ENCODE peak calls at places on chromosomes 4 and X, in four cellular contexts. G, W, T and O are unnamed samples.

GRCh38 chr4:1305781-1306455 is 16.2 kb downstream of the MAEA start:
- DNase-seq in G (no peak), T (no peak), W (peak), O (no peak)

GRCh38 chrX:154317391-154318000 is 21.9 kb downstream of the TKTL1 start:
- DNase-seq in W (no peak), T (no peak), G (peak), O (no peak)

GRCh38 chrX:100674705-100675104 is 30.7 kb downstream of the SRPX2 start:
- DNase-seq in T (no peak), W (no peak), G (no peak), O (no peak)

GRCh38 chrX:136021160-136021559 is 35.9 kb downstream of the SLC9A6 start:
- DNase-seq in T (no peak), W (no peak), G (no peak), O (no peak)

GRCh38 chr4:113476800-113477199 is 284.7 kb downstream of the CAMK2D start:
- DNase-seq in G (no peak), W (no peak), T (no peak), O (peak)

GRCh38 chrX:96696462-96696861 is 11.8 kb downstream of the DIAPH2 start:
- DNase-seq in W (no peak), G (no peak), T (no peak), O (no peak)

GRCh38 chr4:84126061-84126787 is 372.9 kb downstream of the NKX6-1 start:
- DNase-seq in G (no peak), T (no peak), W (no peak), O (no peak)

GRCh38 chr4:105241456-105241855 is 94.8 kb downstream of the TET2 start:
- DNase-seq in W (no peak), T (no peak), G (no peak), O (no peak)

GRCh38 chrX:129576539-129576938 is 36.5 kb downstream of the OCRL start:
- DNase-seq in W (no peak), T (no peak), G (no peak), O (no peak)

GRCh38 chr4:105399535-105400161 is 74.2 kb downstream of the PPA2 start:
- DNase-seq in W (no peak), T (no peak), G (no peak), O (peak)

GRCh38 chr4:141540643-141541042 is 95.7 kb upstream of the IL15 start:
- DNase-seq in W (no peak), G (no peak), T (no peak), O (no peak)

GRCh38 chr4:141763373-141763772 is 127.0 kb downstream of the IL15 start:
- DNase-seq in T (no peak), G (no peak), W (no peak), O (no peak)

GRCh38 chr4:121156822-121157769 is 7.0 kb downstream of the TNIP3 start:
- DNase-seq in G (peak), T (no peak), W (no peak), O (no peak)

GRCh38 chr4:139547979-139548378 is 8.0 kb downstream of the SETD7 start:
- DNase-seq in W (no peak), G (no peak), T (no peak), O (no peak)

DNA sequence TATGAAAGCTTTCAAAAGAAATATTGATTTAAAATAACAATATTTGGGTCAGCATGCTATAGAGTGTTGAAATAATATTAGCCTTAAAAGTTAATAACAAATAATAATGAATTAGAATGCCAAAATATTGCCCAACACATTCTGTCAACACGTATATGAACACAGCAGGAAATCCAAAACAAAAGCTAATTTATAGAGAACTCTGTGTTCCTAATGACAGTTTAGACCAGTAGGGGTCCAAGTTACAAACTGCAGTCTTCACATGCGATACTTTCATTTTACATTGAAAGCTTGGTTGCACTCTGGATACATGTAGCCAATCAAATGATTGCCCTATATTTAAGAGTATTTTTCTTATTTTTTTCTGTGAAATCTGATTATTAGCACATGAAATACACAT is 274.4 kb downstream of the DCTD start:
- DNase-seq in T (peak), W (no peak), G (no peak), O (peak)
- TF ChIP-seq CTCF in T (peak), W (no peak), G (no peak), O (peak)

GRCh38 chr4:94126669-94127068 is 81.0 kb upstream of the SMARCAD1 start:
- DNase-seq in W (no peak), G (no peak), T (peak), O (no peak)
- TF ChIP-seq CTCF in W (no peak), G (no peak), T (peak), O (peak)

DNA sequence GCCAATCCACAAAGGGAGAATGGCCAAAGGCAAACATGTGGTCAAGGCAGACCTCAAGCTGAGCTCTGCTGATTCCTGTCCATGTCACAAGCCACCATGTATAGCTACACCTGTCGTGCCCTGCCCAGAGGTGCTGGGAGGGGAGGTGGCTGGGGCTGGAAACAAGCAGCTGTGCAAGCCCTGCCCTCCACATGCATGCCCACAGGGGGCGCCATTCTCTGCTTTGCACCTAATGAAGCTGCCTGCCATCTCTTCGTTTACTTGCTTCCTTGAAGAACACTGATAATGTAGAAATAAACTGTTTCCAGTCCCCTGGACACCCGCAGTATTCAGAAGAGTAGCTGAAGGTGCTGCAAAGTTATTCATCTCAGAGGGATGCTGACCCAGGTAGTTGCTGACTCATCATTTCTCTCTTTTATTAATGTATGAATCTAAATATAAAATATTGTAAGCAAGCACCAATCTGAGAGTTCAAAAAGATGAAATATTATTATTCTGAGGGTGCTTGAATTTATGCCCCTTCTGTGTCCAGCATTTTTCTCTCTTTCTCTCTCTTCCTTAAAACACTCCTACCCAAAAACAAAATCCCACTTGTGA is 278.6 kb downstream of the ADGRA3 start:
- DNase-seq in T (peak), W (peak), G (peak), O (no peak)
- TF ChIP-seq CTCF in T (peak), W (no peak), G (peak), O (peak)

DNA sequence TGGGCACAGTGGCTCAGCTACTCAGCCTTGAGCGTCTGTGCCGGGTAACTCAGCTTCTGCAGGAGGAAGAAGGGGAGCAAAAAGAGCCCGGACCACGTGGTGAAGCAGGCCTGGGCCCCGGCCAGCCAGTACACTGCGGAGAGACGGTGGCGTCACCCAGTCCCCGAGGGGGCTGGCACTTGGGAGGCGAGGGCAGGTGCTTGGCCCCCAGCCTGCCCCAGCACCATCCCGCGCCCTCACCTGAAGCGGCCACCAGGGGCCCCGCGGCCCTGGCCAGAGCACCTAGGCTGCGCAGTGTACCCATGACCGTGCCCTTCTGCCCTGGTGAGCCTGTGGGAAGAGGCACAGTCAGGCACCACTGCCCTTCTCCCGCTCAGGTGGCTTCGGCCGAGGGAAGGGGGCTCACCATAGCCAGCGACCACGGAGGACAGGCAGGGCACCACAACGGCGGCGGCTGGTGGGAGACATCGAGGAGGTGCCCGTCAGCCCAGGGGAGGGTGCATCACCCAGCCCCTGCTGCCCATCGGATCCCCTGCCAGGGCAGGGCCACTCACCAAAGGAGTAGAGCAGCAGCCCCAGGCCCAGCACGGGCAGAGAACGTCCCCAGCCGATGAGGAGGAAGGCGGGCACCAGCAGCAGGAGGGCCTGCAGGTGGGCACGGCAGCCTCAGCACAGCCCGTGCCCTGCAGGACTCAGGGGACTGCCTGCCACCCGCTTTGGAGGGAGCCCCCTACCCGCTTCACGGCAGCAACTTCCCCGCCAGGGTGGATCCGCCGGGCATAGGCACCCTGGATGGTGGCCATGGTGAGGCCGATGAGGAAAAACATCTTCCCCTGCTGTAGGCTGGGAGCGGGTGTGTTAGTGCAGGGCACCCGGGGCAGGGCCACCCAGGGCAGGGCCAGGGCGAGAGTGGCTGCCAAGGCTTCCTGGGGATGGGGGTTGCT is 32.1 kb downstream of the NOP14 start:
- DNase-seq in T (no peak), G (peak), W (no peak), O (no peak)
- TF ChIP-seq CTCF in T (no peak), G (peak), W (no peak), O (peak)